ENCODE peak calls at places on chromosomes 4 and X, in seven cellular contexts. G is heart left ventricle, U is upper lobe of right lung, J is HepG2, D is left lung, K is heart right ventricle, Z is mucosa of descending colon. I is an unnamed sample.

GRCh38 chr4:100189820-100190642 is at the start of gene DDIT4L:
- ATAC-seq in K (peak; percentile 84), J (peak; percentile 69), Z (peak; percentile 80), G (peak; percentile 92), U (peak; percentile 88), D (peak; percentile 94), I (peak; percentile 71)

GRCh38 chrX:69291111-69291510 is 125.9 kb upstream of the PJA1 start:
- ATAC-seq in D (no peak), J (no peak), K (no peak), G (no peak), U (no peak), Z (no peak), I (no peak)

GRCh38 chr4:119081943-119082342 is 53.7 kb upstream of the MYOZ2 start:
- ATAC-seq in J (no peak), K (peak; percentile 93), U (peak; percentile 64), D (no peak), Z (peak; percentile 22), G (peak; percentile 88), I (no peak)

GRCh38 chr4:125773502-125773901 is 458.7 kb downstream of the FAT4 start:
- ATAC-seq in Z (no peak), J (no peak), U (no peak), K (no peak), G (no peak), D (no peak), I (no peak)

GRCh38 chr4:137106733-137107132 is 425.6 kb downstream of the PCDH18 start:
- ATAC-seq in K (no peak), U (no peak), J (no peak), Z (no peak), G (no peak), D (no peak), I (no peak)

GRCh38 chrX:10011991-10012390 is 44.8 kb downstream of the CLDN34 start:
- ATAC-seq in D (peak; percentile 9), U (no peak), J (no peak), G (no peak), K (no peak), Z (no peak), I (no peak)

GRCh38 chrX:63761639-63762038 is 23.4 kb downstream of the ARHGEF9 start:
- ATAC-seq in G (no peak), U (no peak), D (peak; percentile 34), J (no peak), Z (no peak), K (no peak), I (no peak)

GRCh38 chr4:74896595-74896994 is 36.3 kb upstream of the PARM1 start:
- ATAC-seq in G (no peak), D (no peak), K (no peak), U (no peak), Z (peak; percentile 27), J (peak; percentile 61), I (no peak)

GRCh38 chr4:105509291-105509690 is 35.4 kb upstream of the PPA2 start:
- ATAC-seq in K (no peak), J (no peak), G (no peak), D (peak; percentile 25), Z (no peak), U (peak; percentile 35), I (no peak)

GRCh38 chrX:68419934-68420333 is 13.4 kb downstream of the OPHN1 start:
- ATAC-seq in Z (no peak), J (no peak), U (peak; percentile 57), K (no peak), G (no peak), D (no peak), I (no peak)

GRCh38 chr4:112127736-112128322 is 17.4 kb upstream of the FAM241A start:
- ATAC-seq in G (no peak), D (no peak), J (no peak), Z (no peak), U (no peak), K (no peak), I (no peak)

GRCh38 chr4:150078041-150078995 is at the start of gene DCLK2:
- ATAC-seq in D (peak; percentile 71), U (peak; percentile 88), K (peak; percentile 92), Z (peak; percentile 77), J (peak; percentile 69), G (peak; percentile 88), I (peak; percentile 91)

GRCh38 chrX:17376381-17377046 is 1.5 kb downstream of the NHS start:
- ATAC-seq in J (no peak), G (no peak), Z (peak; percentile 11), K (no peak), U (no peak), D (no peak), I (no peak)

GRCh38 chr4:177227636-177228035 is 82.0 kb upstream of the NEIL3 start:
- ATAC-seq in K (no peak), D (no peak), J (no peak), U (no peak), G (no peak), Z (no peak), I (no peak)

GRCh38 chrX:115592997-115593734 is 32.2 kb downstream of the PLS3 start:
- ATAC-seq in U (peak; percentile 48), D (peak; percentile 37), J (no peak), K (peak; percentile 63), G (peak; percentile 52), Z (no peak), I (no peak)

GRCh38 chr4:77095101-77095826 is 19.5 kb upstream of the CCNI start:
- ATAC-seq in G (peak; percentile 98), J (peak; percentile 100), D (peak; percentile 96), U (peak; percentile 97), Z (peak; percentile 97), K (peak; percentile 98), I (peak; percentile 81)

GRCh38 chr4:121199742-121200561 is 35.8 kb upstream of the TNIP3 start:
- ATAC-seq in Z (peak; percentile 69), D (no peak), G (no peak), J (no peak), U (peak; percentile 67), K (no peak), I (no peak)

GRCh38 chr4:3399277-3400194 is 42.2 kb upstream of the HGFAC start:
- ATAC-seq in K (peak; percentile 91), Z (peak; percentile 31), D (no peak), U (peak; percentile 40), J (peak; percentile 67), G (peak; percentile 96), I (no peak)

GRCh38 chr4:8261851-8262535 is 7.6 kb upstream of the HTRA3 start:
- ATAC-seq in D (peak; percentile 86), U (peak; percentile 47), G (no peak), K (no peak), J (peak; percentile 39), Z (peak; percentile 12), I (no peak)

GRCh38 chr4:78235800-78236199 is 178.7 kb downstream of the FRAS1 start:
- ATAC-seq in Z (no peak), D (no peak), U (no peak), K (no peak), J (no peak), G (no peak), I (no peak)

GRCh38 chr4:4248885-4249203 is 821 bp upstream of the TMEM128 start:
- ATAC-seq in K (no peak), Z (no peak), G (no peak), U (no peak), J (peak; percentile 5), D (no peak), I (no peak)

GRCh38 chr4:94475794-94476193 is 24.1 kb downstream of the PDLIM5 start:
- ATAC-seq in K (no peak), Z (no peak), U (no peak), D (no peak), G (no peak), J (no peak), I (no peak)

GRCh38 chr4:15341022-15341732 is 86.7 kb upstream of the C1QTNF7 start:
- ATAC-seq in Z (no peak), U (no peak), D (no peak), G (no peak), K (no peak), J (no peak), I (no peak)
- H3K4me3 ChIP-seq in Z (no peak overlapping the region), U (peak overlapping the region; percentile 32), D (no peak overlapping the region), G (peak overlapping the region; percentile 39), K (no peak overlapping the region), J (no peak overlapping the region), I (peak overlapping the region; percentile 46)

GRCh38 chr4:37243061-37243460 is 1.5 kb upstream of the NWD2 start:
- ATAC-seq in K (no peak), G (no peak), Z (peak; percentile 48), D (no peak), U (no peak), J (peak; percentile 62), I (no peak)
- TF ChIP-seq CTCF in K (no peak), G (no peak), Z (no peak), D (no peak), U (no peak), J (no peak), I (no peak)

DNA sequence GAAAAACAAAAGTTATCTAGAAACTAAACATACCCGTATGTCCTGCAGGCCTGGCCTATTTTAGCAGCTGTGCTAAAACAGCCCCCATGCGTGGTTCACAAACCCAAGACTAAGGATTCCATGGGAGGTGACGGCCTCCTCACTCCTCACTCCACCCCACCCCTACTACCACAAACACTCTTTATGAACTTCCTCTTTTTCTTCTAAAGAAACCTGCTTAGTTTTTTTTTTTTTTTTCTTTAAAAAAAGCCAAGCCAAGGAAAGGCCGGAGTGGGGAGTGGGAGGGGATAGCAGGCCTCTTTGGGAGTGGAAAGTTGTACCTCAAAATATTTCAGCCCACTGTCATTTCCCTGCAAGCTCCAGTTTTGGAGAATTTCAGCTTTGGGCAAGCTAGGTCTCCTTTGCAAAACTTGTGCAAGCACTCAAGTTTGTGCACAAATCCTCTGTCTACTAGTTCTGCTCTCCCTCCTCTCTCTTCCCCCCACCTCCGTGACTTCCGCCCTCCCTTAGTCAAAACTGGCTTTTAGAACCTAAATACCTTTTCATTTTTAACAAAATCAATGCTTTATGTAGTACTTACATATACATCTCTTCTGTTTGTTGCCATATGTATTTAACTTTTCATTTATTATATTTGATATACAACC is 456 bp upstream of the ANTXR2 start:
- ATAC-seq in U (peak; percentile 51), G (no peak), J (peak; percentile 6), D (peak; percentile 40), K (no peak), Z (peak; percentile 34), I (no peak)
- H3K4me1 ChIP-seq in U (peaks cover 28% of the 10 kb centered on the region), G (peaks cover 10% of the 10 kb centered on the region), J (peaks cover 33% of the 10 kb centered on the region), D (peaks cover 77% of the 10 kb centered on the region), K (peaks cover 35% of the 10 kb centered on the region), Z (peaks cover 8% of the 10 kb centered on the region), I (peaks cover 3% of the 10 kb centered on the region)

GRCh38 chrX:145820825-145821224 is 3.2 kb downstream of the SLITRK2 start:
- ATAC-seq in K (no peak), J (no peak), Z (no peak), G (no peak), U (no peak), D (no peak), I (no peak)

GRCh38 chrX:145817666-145818521 is at the start of gene SLITRK2:
- ATAC-seq in U (peak; percentile 12), G (no peak), Z (no peak), K (no peak), J (no peak), D (peak; percentile 48), I (peak; percentile 26)

GRCh38 chrX:145816607-145817298 is 876 bp upstream of the SLITRK2 start:
- ATAC-seq in U (no peak), Z (no peak), K (no peak), J (no peak), G (no peak), D (no peak), I (no peak)

GRCh38 chrX:145818522-145819075 is 970 bp downstream of the SLITRK2 start:
- ATAC-seq in K (no peak), Z (no peak), D (no peak), G (no peak), U (no peak), J (no peak), I (no peak)

DNA sequence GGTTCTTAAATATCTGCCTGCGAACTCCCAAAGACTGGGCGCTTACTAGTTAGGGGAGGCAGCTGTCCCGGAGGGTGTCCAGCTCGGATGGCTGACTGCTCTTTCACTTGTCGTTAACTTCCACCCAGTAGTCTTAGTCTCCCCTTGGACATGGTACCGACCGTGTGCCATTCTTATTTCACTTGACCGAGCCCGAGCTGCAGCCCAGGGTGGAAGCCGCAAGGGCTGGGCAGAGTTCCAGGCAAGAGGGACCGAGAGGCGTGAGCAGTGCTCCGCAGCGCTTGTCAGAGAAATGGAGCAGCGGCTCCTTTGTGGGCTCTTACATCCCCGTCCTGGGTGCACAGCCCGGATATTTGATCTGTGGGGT is 347 bp upstream of the SLITRK2 start:
- ATAC-seq in U (peak; percentile 36), J (no peak), Z (no peak), G (no peak), D (peak; percentile 39), K (no peak), I (no peak)
- H3K4me3 ChIP-seq in U (no peak overlapping the region), J (no peak overlapping the region), Z (no peak overlapping the region), G (no peak overlapping the region), D (no peak overlapping the region), K (no peak overlapping the region), I (peak overlapping the region; percentile 12)

I was measured in gastroesophageal sphincter.